ENCODE peak calls at places on chromosomes 16 and 17, in six cellular contexts. One of them, this sample, is unnamed. For H3K27me3 and H3K9me3, the result is how much of the 10 kb centered on the place peaks cover.

GRCh38 chr17:58321571-58322525 is 6.7 kb downstream of the TSPOAP1 start:
- DNase-seq in HCT116: no peak
- DNase-seq in pancreas: no peak
- DNase-seq in heart left ventricle: peak
- DNase-seq in CD8-positive, alpha-beta memory T cell: no peak
- DNase-seq in thoracic aorta: no peak
- DNase-seq in this sample: no peak

GRCh38 chr17:32943647-32944191 is 15.8 kb downstream of the TMEM98 start:
- DNase-seq in heart left ventricle: no peak
- DNase-seq in thoracic aorta: no peak
- DNase-seq in pancreas: no peak
- DNase-seq in HCT116: no peak
- DNase-seq in CD8-positive, alpha-beta memory T cell: no peak
- DNase-seq in this sample: no peak

GRCh38 chr16:68265078-68265925 is 976 bp downstream of the SLC7A6 start:
- DNase-seq in thoracic aorta: no peak
- DNase-seq in CD8-positive, alpha-beta memory T cell: peak
- DNase-seq in heart left ventricle: peak
- DNase-seq in pancreas: no peak
- DNase-seq in HCT116: peak
- DNase-seq in this sample: peak

GRCh38 chr16:50246299-50247122 is 19.8 kb upstream of the ADCY7 start:
- DNase-seq in heart left ventricle: peak
- DNase-seq in HCT116: no peak
- DNase-seq in thoracic aorta: no peak
- DNase-seq in CD8-positive, alpha-beta memory T cell: no peak
- DNase-seq in pancreas: peak
- DNase-seq in this sample: peak

GRCh38 chr16:67948015-67948414 is 4.1 kb upstream of the LCAT start:
- DNase-seq in thoracic aorta: no peak
- DNase-seq in CD8-positive, alpha-beta memory T cell: no peak
- DNase-seq in pancreas: no peak
- DNase-seq in HCT116: no peak
- DNase-seq in heart left ventricle: no peak
- DNase-seq in this sample: no peak

GRCh38 chr16:27112093-27112811 is 45.5 kb downstream of the C16orf82 start:
- DNase-seq in HCT116: no peak
- DNase-seq in pancreas: no peak
- DNase-seq in heart left ventricle: no peak
- DNase-seq in CD8-positive, alpha-beta memory T cell: no peak
- DNase-seq in thoracic aorta: no peak
- DNase-seq in this sample: no peak

GRCh38 chr16:67943619-67944503 is at the start of gene LCAT:
- DNase-seq in CD8-positive, alpha-beta memory T cell: no peak
- DNase-seq in heart left ventricle: peak
- DNase-seq in thoracic aorta: no peak
- DNase-seq in HCT116: no peak
- DNase-seq in pancreas: no peak
- DNase-seq in this sample: no peak

GRCh38 chr16:88977028-88977844 is at the start of gene CBFA2T3:
- DNase-seq in thoracic aorta: no peak
- DNase-seq in heart left ventricle: peak
- DNase-seq in pancreas: no peak
- DNase-seq in CD8-positive, alpha-beta memory T cell: no peak
- DNase-seq in HCT116: no peak
- DNase-seq in this sample: no peak

GRCh38 chr17:78995761-78996451 is 13.7 kb downstream of the CANT1 start:
- DNase-seq in pancreas: peak
- DNase-seq in HCT116: no peak
- DNase-seq in heart left ventricle: peak
- DNase-seq in thoracic aorta: no peak
- DNase-seq in CD8-positive, alpha-beta memory T cell: no peak
- DNase-seq in this sample: no peak

GRCh38 chr16:27726621-27727275 is 176.8 kb downstream of the KATNIP start:
- DNase-seq in pancreas: no peak
- DNase-seq in HCT116: no peak
- DNase-seq in heart left ventricle: no peak
- DNase-seq in CD8-positive, alpha-beta memory T cell: no peak
- DNase-seq in thoracic aorta: no peak
- DNase-seq in this sample: no peak

GRCh38 chr17:28206292-28206691 is 112.7 kb upstream of the TMEM97 start:
- DNase-seq in heart left ventricle: no peak
- DNase-seq in pancreas: no peak
- DNase-seq in CD8-positive, alpha-beta memory T cell: no peak
- DNase-seq in HCT116: no peak
- DNase-seq in thoracic aorta: no peak
- DNase-seq in this sample: no peak

GRCh38 chr17:18004901-18005305 is 32.2 kb downstream of the DRC3 start:
- DNase-seq in thoracic aorta: no peak
- DNase-seq in heart left ventricle: no peak
- DNase-seq in CD8-positive, alpha-beta memory T cell: no peak
- DNase-seq in HCT116: no peak
- DNase-seq in pancreas: no peak
- DNase-seq in this sample: no peak

GRCh38 chr17:1658100-1658499 is 8.4 kb upstream of the RILP start:
- DNase-seq in thoracic aorta: no peak
- DNase-seq in heart left ventricle: no peak
- DNase-seq in pancreas: no peak
- DNase-seq in CD8-positive, alpha-beta memory T cell: no peak
- DNase-seq in HCT116: no peak
- DNase-seq in this sample: no peak

GRCh38 chr17:43341705-43342600 is 56.8 kb upstream of the ARL4D start:
- DNase-seq in pancreas: no peak
- DNase-seq in thoracic aorta: no peak
- DNase-seq in CD8-positive, alpha-beta memory T cell: no peak
- DNase-seq in heart left ventricle: no peak
- DNase-seq in HCT116: no peak
- DNase-seq in this sample: no peak

GRCh38 chr17:36949461-36949927 is 740 bp downstream of the AATF start:
- DNase-seq in heart left ventricle: no peak
- DNase-seq in thoracic aorta: no peak
- DNase-seq in pancreas: no peak
- DNase-seq in HCT116: no peak
- DNase-seq in CD8-positive, alpha-beta memory T cell: no peak
- DNase-seq in this sample: no peak

GRCh38 chr16:28527985-28528384 is 10.8 kb downstream of the NUPR1 start:
- DNase-seq in heart left ventricle: no peak
- DNase-seq in HCT116: no peak
- DNase-seq in CD8-positive, alpha-beta memory T cell: no peak
- DNase-seq in thoracic aorta: no peak
- DNase-seq in pancreas: no peak
- DNase-seq in this sample: no peak

GRCh38 chr16:71883849-71884638 is at the start of gene ZNF821:
- DNase-seq in HCT116: no peak
- DNase-seq in thoracic aorta: no peak
- DNase-seq in heart left ventricle: peak
- DNase-seq in CD8-positive, alpha-beta memory T cell: peak
- DNase-seq in pancreas: peak
- DNase-seq in this sample: peak

GRCh38 chr17:29039764-29040598 is 3.0 kb upstream of the PIPOX start:
- DNase-seq in pancreas: no peak
- DNase-seq in thoracic aorta: no peak
- DNase-seq in CD8-positive, alpha-beta memory T cell: no peak
- DNase-seq in HCT116: no peak
- DNase-seq in heart left ventricle: no peak
- DNase-seq in this sample: peak

GRCh38 chr17:61017317-61018001 is 339.8 kb downstream of the BCAS3 start:
- DNase-seq in heart left ventricle: no peak
- DNase-seq in pancreas: no peak
- DNase-seq in thoracic aorta: no peak
- DNase-seq in HCT116: no peak
- DNase-seq in CD8-positive, alpha-beta memory T cell: no peak
- DNase-seq in this sample: no peak

GRCh38 chr17:80220709-80221215 is 535 bp downstream of the SLC26A11 start:
- DNase-seq in pancreas: peak
- DNase-seq in heart left ventricle: no peak
- DNase-seq in HCT116: no peak
- DNase-seq in thoracic aorta: no peak
- DNase-seq in CD8-positive, alpha-beta memory T cell: no peak
- DNase-seq in this sample: no peak

DNA sequence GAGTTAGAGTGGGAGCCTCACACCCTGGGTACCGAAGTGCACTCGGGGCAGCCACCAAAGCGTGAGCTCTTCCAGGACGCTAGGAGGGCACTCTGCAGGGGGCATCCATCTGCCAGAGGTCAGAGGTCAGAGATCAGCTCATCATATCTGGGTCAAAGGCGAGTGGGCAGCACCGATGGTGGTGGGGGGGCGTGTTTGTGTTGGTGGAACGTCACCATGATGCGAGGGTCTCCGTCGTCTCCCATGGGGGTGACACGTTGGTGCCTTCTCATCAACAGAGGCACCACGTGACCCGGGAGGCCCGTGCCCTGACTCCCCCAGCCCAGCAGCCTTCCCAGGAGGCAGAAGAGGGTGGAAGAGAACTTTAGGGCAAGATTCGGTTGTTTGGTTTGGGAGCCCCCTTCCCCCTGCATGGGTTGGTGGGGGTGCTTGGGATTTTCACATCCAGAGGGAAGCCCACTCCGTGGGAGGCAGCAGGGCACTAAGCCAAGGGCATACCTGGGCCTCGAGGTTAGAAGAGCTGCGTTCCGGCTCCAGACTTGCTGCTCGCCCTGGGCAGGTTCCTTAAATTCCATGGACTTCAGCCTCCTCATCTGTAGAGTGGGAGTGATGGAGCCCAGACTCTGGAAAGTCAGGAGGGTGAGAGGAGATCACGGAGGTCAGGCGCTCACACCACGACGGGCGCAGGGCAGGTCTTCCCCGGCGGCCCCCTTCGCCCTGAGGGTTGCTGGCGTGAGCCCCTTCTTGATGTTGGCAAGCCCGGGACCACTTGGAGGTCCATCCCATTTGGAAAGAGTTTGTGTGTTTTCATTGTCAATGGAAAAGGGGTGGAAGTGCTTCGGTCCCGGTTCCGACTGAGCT is 14.0 kb downstream of the CRISPLD2 start:
- DNase-seq in CD8-positive, alpha-beta memory T cell: no peak
- DNase-seq in HCT116: no peak
- DNase-seq in pancreas: peak
- DNase-seq in thoracic aorta: no peak
- DNase-seq in heart left ventricle: no peak
- DNase-seq in this sample: no peak
- H3K27me3 ChIP-seq in CD8-positive, alpha-beta memory T cell: under half
- H3K27me3 ChIP-seq in HCT116: under half
- H3K27me3 ChIP-seq in pancreas: under half
- H3K27me3 ChIP-seq in thoracic aorta: under half
- H3K27me3 ChIP-seq in heart left ventricle: under half
- H3K27me3 ChIP-seq in this sample: under half

GRCh38 chr16:75004460-75004859 is 5.6 kb downstream of the ZNRF1 start:
- DNase-seq in thoracic aorta: no peak
- DNase-seq in pancreas: no peak
- DNase-seq in CD8-positive, alpha-beta memory T cell: no peak
- DNase-seq in HCT116: no peak
- DNase-seq in heart left ventricle: no peak
- DNase-seq in this sample: no peak

GRCh38 chr16:75000481-75001081 is 1.8 kb downstream of the ZNRF1 start:
- DNase-seq in HCT116: no peak
- DNase-seq in heart left ventricle: peak
- DNase-seq in pancreas: peak
- DNase-seq in thoracic aorta: no peak
- DNase-seq in CD8-positive, alpha-beta memory T cell: no peak
- DNase-seq in this sample: peak

GRCh38 chr16:74999683-75000480 is 1.1 kb downstream of the ZNRF1 start:
- DNase-seq in CD8-positive, alpha-beta memory T cell: peak
- DNase-seq in heart left ventricle: peak
- DNase-seq in thoracic aorta: no peak
- DNase-seq in HCT116: no peak
- DNase-seq in pancreas: peak
- DNase-seq in this sample: no peak

GRCh38 chr16:75003931-75004330 is 5.1 kb downstream of the ZNRF1 start:
- DNase-seq in heart left ventricle: no peak
- DNase-seq in thoracic aorta: no peak
- DNase-seq in pancreas: no peak
- DNase-seq in CD8-positive, alpha-beta memory T cell: no peak
- DNase-seq in HCT116: no peak
- DNase-seq in this sample: no peak

GRCh38 chr16:75002474-75002873 is 3.6 kb downstream of the ZNRF1 start:
- DNase-seq in heart left ventricle: no peak
- DNase-seq in pancreas: no peak
- DNase-seq in thoracic aorta: no peak
- DNase-seq in CD8-positive, alpha-beta memory T cell: no peak
- DNase-seq in HCT116: no peak
- DNase-seq in this sample: no peak
- H3K4me3 ChIP-seq in heart left ventricle: peak
- H3K4me3 ChIP-seq in pancreas: no peak
- H3K4me3 ChIP-seq in thoracic aorta: no peak
- H3K4me3 ChIP-seq in CD8-positive, alpha-beta memory T cell: no peak
- H3K4me3 ChIP-seq in HCT116: no peak
- H3K4me3 ChIP-seq in this sample: no peak

GRCh38 chr16:64730261-64730660 is 391.6 kb downstream of the CDH11 start:
- DNase-seq in HCT116: no peak
- DNase-seq in CD8-positive, alpha-beta memory T cell: no peak
- DNase-seq in pancreas: no peak
- DNase-seq in heart left ventricle: no peak
- DNase-seq in thoracic aorta: no peak
- DNase-seq in this sample: no peak

GRCh38 chr16:64736887-64737286 is 385.0 kb downstream of the CDH11 start:
- DNase-seq in heart left ventricle: no peak
- DNase-seq in HCT116: no peak
- DNase-seq in thoracic aorta: peak
- DNase-seq in CD8-positive, alpha-beta memory T cell: no peak
- DNase-seq in pancreas: no peak
- DNase-seq in this sample: no peak

DNA sequence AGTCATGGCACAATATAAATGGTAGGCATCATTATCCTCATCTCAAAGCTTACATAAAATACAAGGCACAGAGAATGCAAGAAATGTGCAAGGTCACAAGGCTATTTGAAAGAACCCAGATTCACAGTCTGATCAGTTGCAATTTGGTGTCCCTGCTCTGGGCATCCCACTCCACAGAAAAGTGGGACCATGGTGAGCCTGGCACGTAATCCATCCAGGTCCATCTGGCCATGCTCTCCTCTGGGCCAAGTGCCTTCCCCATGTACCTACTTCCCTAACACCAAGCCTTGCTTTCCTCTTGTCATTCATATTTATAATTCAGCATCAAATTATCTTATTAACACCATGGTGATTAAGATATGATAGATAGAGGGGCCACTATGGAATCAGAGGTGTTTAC is 390.0 kb downstream of the CDH11 start:
- DNase-seq in heart left ventricle: no peak
- DNase-seq in CD8-positive, alpha-beta memory T cell: no peak
- DNase-seq in HCT116: no peak
- DNase-seq in thoracic aorta: no peak
- DNase-seq in pancreas: no peak
- DNase-seq in this sample: no peak
- H3K9me3 ChIP-seq in heart left ventricle: under half
- H3K9me3 ChIP-seq in CD8-positive, alpha-beta memory T cell: under half
- H3K9me3 ChIP-seq in HCT116: under half
- H3K9me3 ChIP-seq in thoracic aorta: under half
- H3K9me3 ChIP-seq in pancreas: under half
- H3K9me3 ChIP-seq in this sample: under half

DNA sequence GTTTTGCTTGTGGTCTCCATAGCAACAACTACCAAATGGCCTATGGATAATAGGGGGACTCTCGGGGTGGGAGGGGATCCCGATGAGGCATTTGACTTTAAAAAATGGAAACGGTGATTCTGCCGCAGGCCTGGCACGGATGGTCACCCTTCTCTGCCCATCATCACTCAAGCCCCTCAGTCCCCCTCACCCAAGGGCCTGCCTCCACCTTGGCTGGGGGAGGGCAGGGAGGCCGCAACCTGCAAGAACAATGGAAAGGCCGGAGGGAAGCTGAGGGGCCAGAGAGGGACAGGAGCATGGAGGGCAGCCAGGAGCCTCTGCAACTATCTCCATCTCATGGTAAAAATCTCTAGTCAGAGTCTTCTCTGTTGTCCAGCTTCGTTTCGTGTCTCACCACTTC is 231.3 kb upstream of the TNRC6C start:
- DNase-seq in HCT116: no peak
- DNase-seq in CD8-positive, alpha-beta memory T cell: no peak
- DNase-seq in thoracic aorta: no peak
- DNase-seq in heart left ventricle: no peak
- DNase-seq in pancreas: no peak
- DNase-seq in this sample: no peak
- H3K27me3 ChIP-seq in HCT116: under half
- H3K27me3 ChIP-seq in CD8-positive, alpha-beta memory T cell: under half
- H3K27me3 ChIP-seq in thoracic aorta: under half
- H3K27me3 ChIP-seq in heart left ventricle: under half
- H3K27me3 ChIP-seq in pancreas: under half
- H3K27me3 ChIP-seq in this sample: under half

This sample was measured in HAP-1.